ENCODE peak calls at places on chromosomes 6 and 20, in seven cellular contexts. O, G, S, X, C, F and J are unnamed samples.

GRCh38 chr6:149929422-149929821 is 6.5 kb upstream of the RAET1G start:
- DNase-seq in S (no peak), F (no peak), O (no peak), G (no peak), X (no peak), C (no peak), J (no peak)

GRCh38 chr6:26125015-26125690 is 37.9 kb downstream of the HFE start:
- DNase-seq in G (no peak), F (peak; percentile 57), O (peak; percentile 35), X (no peak), C (peak; percentile 80), S (peak; percentile 32), J (no peak)

GRCh38 chr6:149347067-149347466 is 29.6 kb downstream of the TAB2 start:
- DNase-seq in C (no peak), G (no peak), F (no peak), X (no peak), S (no peak), O (no peak), J (no peak)

GRCh38 chr6:108951351-108951953 is 103.2 kb downstream of the ARMC2 start:
- DNase-seq in S (no peak), C (no peak), F (no peak), O (no peak), X (no peak), G (no peak), J (no peak)

GRCh38 chr6:170083236-170084051 is 207.4 kb downstream of the DLL1 start:
- DNase-seq in C (peak; percentile 51), G (no peak), O (no peak), X (no peak), S (no peak), F (no peak), J (no peak)

GRCh38 chr6:155171109-155171746 is 92.6 kb upstream of the CLDN20 start:
- DNase-seq in S (peak; percentile 24), F (no peak), C (no peak), O (peak; percentile 28), X (peak; percentile 97), G (peak; percentile 38), J (no peak)

GRCh38 chr6:114419175-114419574 is 76.4 kb upstream of the HS3ST5 start:
- DNase-seq in C (no peak), G (no peak), O (no peak), S (no peak), F (no peak), X (no peak), J (no peak)

GRCh38 chr20:62642666-62643520 is 590 bp downstream of the SLCO4A1 start:
- DNase-seq in F (peak; percentile 68), S (no peak), G (no peak), X (no peak), C (peak; percentile 91), O (no peak), J (no peak)

GRCh38 chr6:137982418-137983189 is 115.5 kb downstream of the TNFAIP3 start:
- DNase-seq in G (no peak), O (no peak), S (no peak), C (no peak), F (no peak), X (no peak), J (no peak)

GRCh38 chr6:155782320-155782730 is 326.7 kb upstream of the NOX3 start:
- DNase-seq in O (no peak), C (no peak), F (no peak), G (no peak), S (no peak), X (peak; percentile 95), J (peak; percentile 5)

GRCh38 chr20:51428451-51429143 is 113.9 kb downstream of the NFATC2 start:
- DNase-seq in O (peak; percentile 32), X (no peak), C (peak; percentile 73), F (no peak), S (peak; percentile 49), G (peak; percentile 67), J (no peak)

GRCh38 chr6:25242567-25242966 is 36.6 kb upstream of the CARMIL1 start:
- DNase-seq in G (no peak), X (no peak), F (no peak), O (no peak), S (no peak), C (no peak), J (no peak)

GRCh38 chr6:169707772-169708171 is 5.8 kb downstream of the C6orf120 start:
- DNase-seq in O (no peak), G (no peak), F (peak; percentile 22), X (no peak), S (no peak), C (no peak), J (no peak)

GRCh38 chr6:123895346-123895745 is 91.7 kb downstream of the NKAIN2 start:
- DNase-seq in C (no peak), O (no peak), F (no peak), S (no peak), X (no peak), G (no peak), J (no peak)

GRCh38 chr6:40852667-40853383 is 186.2 kb downstream of the UNC5CL start:
- DNase-seq in X (peak; percentile 12), S (no peak), G (no peak), F (peak; percentile 43), C (no peak), O (no peak), J (no peak)

GRCh38 chr20:36645998-36646397 is at the start of gene SLA2:
- DNase-seq in C (peak; percentile 92), G (no peak), X (no peak), O (no peak), S (no peak), F (peak; percentile 90), J (no peak)
- TF ChIP-seq POLR2A in C (no peak), G (no peak), X (no peak), O (no peak), S (no peak), F (peak; percentile 58), J (no peak)

GRCh38 chr20:47392015-47392720 is 35.7 kb upstream of the ZMYND8 start:
- DNase-seq in O (no peak), X (peak; percentile 81), S (no peak), C (no peak), F (peak; percentile 97), G (no peak), J (peak; percentile 57)
- TF ChIP-seq POLR2A in O (no peak), X (peak; percentile 16), S (no peak), C (no peak), F (no peak), G (no peak), J (no peak)

GRCh38 chr6:102223942-102224341 is 830.4 kb downstream of the GRIK2 start:
- DNase-seq in S (no peak), O (no peak), X (no peak), F (no peak), C (no peak), G (no peak), J (no peak)
- TF ChIP-seq POLR2A in S (no peak), O (no peak), X (no peak), F (no peak), C (no peak), G (no peak), J (no peak)

GRCh38 chr20:57566803-57567459 is 6.0 kb downstream of the PCK1 start:
- DNase-seq in F (no peak), X (no peak), G (no peak), C (peak; percentile 28), O (no peak), S (no peak), J (no peak)

GRCh38 chr20:57563522-57563921 is 2.6 kb downstream of the PCK1 start:
- DNase-seq in G (no peak), F (no peak), S (no peak), X (no peak), O (no peak), C (peak; percentile 51), J (no peak)

GRCh38 chr20:57564180-57564802 is 3.4 kb downstream of the PCK1 start:
- DNase-seq in C (peak; percentile 43), O (no peak), F (no peak), G (no peak), S (no peak), X (no peak), J (no peak)

GRCh38 chr20:57566399-57566798 is 5.5 kb downstream of the PCK1 start:
- DNase-seq in G (no peak), O (no peak), X (no peak), F (no peak), C (no peak), S (no peak), J (no peak)

DNA sequence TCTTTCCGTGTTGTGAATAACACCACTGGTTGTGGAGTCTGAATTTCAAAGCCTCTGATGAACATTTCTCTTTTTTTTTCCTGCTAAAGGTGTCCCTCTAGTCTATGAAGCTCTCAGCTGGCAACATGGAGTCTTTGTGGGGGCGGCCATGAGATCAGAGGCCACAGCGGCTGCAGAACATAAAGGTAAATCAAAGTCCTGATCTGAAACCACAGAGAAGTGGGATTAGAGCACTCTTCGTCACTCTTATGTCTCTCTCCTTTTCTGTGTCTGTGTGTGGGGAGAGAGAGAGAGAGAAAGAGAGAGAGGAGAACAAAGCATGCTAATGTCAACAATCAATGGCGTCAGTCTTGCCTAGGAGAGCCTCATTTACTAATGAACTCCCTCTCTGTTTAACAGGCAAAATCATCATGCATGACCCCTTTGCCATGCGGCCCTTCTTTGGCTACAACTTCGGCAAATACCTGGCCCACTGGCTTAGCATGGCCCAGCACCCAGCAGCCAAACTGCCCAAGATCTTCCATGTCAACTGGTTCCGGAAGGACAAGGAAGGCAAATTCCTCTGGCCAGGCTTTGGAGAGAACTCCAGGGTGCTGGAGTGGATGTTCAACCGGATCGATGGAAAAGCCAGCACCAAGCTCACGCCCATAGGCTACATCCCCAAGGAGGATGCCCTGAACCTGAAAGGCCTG is 4.2 kb downstream of the PCK1 start:
- DNase-seq in C (peak; percentile 24), G (no peak), O (no peak), X (no peak), S (no peak), F (no peak), J (no peak)
- TF ChIP-seq POLR2A in C (no peak), G (no peak), O (no peak), X (no peak), S (no peak), F (no peak), J (no peak)

DNA sequence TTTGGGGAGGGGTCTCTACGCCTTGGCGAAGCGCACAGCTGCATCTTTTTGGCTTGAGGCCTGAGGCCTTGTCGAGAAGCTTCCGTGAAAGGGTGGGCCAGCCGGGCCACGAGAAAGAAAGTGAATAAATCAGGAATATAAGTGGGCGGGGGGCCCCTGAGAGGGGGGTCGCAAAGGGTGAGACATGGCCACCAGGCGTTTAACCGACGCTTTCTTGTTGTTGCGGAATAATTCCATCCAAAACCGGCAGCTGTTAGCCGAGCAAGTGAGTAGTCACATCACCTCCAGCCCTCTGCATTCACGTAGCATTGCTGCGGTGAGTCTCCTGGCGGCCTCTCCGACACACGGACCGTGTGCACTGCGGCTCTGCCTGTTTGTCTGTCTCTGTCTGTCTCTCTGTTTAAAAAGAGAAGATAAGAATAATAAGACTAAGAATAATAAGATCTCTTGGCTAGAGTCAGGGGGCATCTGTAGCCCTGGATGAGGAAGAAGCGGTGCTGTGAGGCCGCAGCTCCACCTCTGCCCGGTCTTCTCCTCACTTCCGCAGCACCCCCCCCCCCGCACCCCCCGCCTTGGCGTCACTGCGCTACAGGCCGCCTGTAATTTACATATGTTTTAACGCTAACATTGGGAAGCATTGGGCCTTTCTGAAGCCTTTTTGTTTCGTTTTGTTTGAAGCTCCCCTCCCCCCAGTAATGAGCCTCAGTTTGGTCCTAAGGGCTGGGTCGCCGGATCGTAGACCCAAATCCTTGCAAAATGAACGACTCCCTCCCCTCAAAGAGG is 931 bp downstream of the STX16 start:
- DNase-seq in S (no peak), C (peak; percentile 89), X (no peak), G (peak; percentile 50), F (peak; percentile 91), O (no peak), J (peak; percentile 95)
- TF ChIP-seq POLR2A in S (no peak), C (peak; percentile 48), X (no peak), G (no peak), F (peak; percentile 29), O (no peak), J (peak; percentile 2)

GRCh38 chr6:30752164-30752927 is 8.0 kb upstream of the IER3 start:
- DNase-seq in F (peak; percentile 73), G (peak; percentile 96), S (peak; percentile 96), C (peak; percentile 82), X (peak; percentile 99), O (peak; percentile 82), J (peak; percentile 81)
- TF ChIP-seq POLR2A in F (no peak), G (peak; percentile 28), S (no peak), C (no peak), X (no peak), O (peak; percentile 12), J (no peak)